ENCODE peak calls at places on chromosomes 2 and 18, in five cellular contexts. H, R, F, N and P are unnamed samples.

GRCh38 chr2:130911482-130911881 is 74.8 kb downstream of the ARHGEF4 start:
- DNase-seq in H (no peak), R (no peak), F (no peak), N (peak; percentile 42), P (no peak)

GRCh38 chr2:3641841-3642421 is 16.1 kb upstream of the ALLC start:
- DNase-seq in H (no peak), R (no peak), F (no peak), N (peak; percentile 45), P (no peak)

GRCh38 chr2:209095432-209095831 is 328.4 kb upstream of the MAP2 start:
- DNase-seq in H (no peak), R (no peak), F (no peak), N (no peak), P (no peak)

GRCh38 chr2:228841877-228842276 is 429.2 kb downstream of the PID1 start:
- DNase-seq in H (no peak), R (no peak), F (no peak), N (no peak), P (no peak)

GRCh38 chr2:189751080-189751658 is 11.4 kb downstream of the OSGEPL1 start:
- DNase-seq in H (no peak), R (peak; percentile 54), F (peak; percentile 55), N (peak; percentile 50), P (peak; percentile 49)

GRCh38 chr2:219697811-219698683 is 70.6 kb downstream of the SLC4A3 start:
- DNase-seq in H (no peak), R (no peak), F (no peak), N (no peak), P (no peak)

GRCh38 chr2:162025121-162025911 is 48.7 kb downstream of the DPP4 start:
- DNase-seq in H (no peak), R (no peak), F (no peak), N (no peak), P (no peak)

GRCh38 chr2:219453691-219454131 is 19.1 kb downstream of the SPEG start:
- DNase-seq in H (no peak), R (no peak), F (no peak), N (no peak), P (peak; percentile 96)

DNA sequence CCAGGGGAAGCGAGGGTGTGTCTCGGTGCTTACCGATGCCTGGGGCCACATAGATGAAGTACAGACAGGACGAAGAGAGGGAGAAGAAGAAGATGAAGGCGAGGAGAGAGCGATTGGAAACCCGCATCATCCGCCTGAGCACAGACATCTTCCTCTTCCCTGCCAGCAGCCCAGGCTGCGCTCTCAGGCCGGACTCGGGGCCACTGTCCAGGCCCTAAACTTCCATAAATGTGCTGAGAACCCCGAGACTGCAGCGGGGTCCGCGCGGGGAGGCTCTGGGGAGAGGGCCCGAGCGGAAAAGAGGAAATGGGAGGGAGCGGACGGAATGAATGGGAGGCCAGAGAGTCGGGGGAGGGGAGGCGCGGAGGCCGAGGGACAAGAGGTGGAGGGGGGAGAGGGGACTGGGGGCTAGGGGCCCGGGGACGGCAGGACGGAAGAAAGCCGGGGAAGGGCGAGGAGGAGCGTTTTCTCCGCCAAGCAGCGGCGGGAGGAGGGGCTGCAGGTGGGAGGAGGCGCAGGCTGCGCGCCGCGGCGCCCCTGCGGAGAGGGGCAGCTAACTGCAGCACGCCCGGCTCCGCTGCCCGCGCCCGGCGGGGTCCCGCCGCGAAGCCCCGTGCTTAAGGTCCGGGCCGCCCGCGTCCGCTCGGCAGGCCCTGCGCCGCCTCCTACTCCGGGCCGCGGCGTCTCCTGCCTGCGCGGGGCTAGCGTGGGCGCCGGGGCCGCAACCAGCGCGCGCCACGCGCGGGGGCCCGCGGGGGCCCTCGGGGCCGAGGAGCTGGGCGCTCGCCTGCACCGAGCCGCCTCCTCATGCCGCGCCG is at the start of gene B4GALT6:
- DNase-seq in H (no peak), R (no peak), F (peak; percentile 12), N (peak; percentile 79), P (peak; percentile 83)
- TF ChIP-seq GABPA in H (no peak), R (no peak), F (no peak), N (no peak), P (no peak)

GRCh38 chr18:12438257-12438656 is 30.5 kb downstream of the PRELID3A start:
- DNase-seq in H (no peak), R (no peak), F (no peak), N (no peak), P (no peak)

GRCh38 chr18:12434541-12434929 is 26.8 kb downstream of the PRELID3A start:
- DNase-seq in H (no peak), R (no peak), F (no peak), N (no peak), P (no peak)

GRCh38 chr18:12432881-12433280 is 25.2 kb downstream of the PRELID3A start:
- DNase-seq in H (no peak), R (no peak), F (no peak), N (no peak), P (no peak)

GRCh38 chr18:12433829-12434540 is 26.3 kb downstream of the PRELID3A start:
- DNase-seq in H (no peak), R (no peak), F (no peak), N (no peak), P (no peak)

DNA sequence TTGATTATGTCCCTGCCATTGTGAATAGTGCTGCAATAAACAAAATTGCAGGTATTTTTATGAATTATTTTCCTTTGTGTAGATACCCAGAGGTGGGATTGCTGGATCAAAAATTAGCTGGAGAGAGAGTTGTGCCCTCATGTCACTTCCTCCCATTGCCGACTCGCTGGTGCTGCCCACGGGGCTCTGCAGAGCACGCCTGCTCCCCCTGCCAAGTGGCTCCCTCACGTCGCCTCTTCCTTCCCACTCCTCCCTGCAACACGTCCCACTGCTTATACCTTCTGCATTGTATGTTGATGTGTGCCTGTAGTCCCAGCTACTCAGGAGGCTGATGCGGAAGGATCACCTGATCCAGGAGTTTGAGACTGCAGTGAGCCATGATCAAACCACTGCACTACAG is 28.1 kb downstream of the PRELID3A start:
- DNase-seq in H (no peak), R (no peak), F (no peak), N (no peak), P (no peak)
- TF ChIP-seq YY1 in H (no peak), R (no peak), F (no peak), N (no peak), P (no peak)

GRCh38 chr2:222809582-222809981 is 51.3 kb upstream of the ACSL3 start:
- DNase-seq in H (no peak), R (no peak), F (no peak), N (no peak), P (no peak)

GRCh38 chr2:222806606-222807036 is 54.2 kb upstream of the ACSL3 start:
- DNase-seq in H (no peak), R (peak; percentile 24), F (no peak), N (no peak), P (no peak)

GRCh38 chr2:222802502-222803196 is 58.2 kb upstream of the ACSL3 start:
- DNase-seq in H (no peak), R (no peak), F (no peak), N (no peak), P (no peak)

GRCh38 chr2:222807431-222807830 is 53.4 kb upstream of the ACSL3 start:
- DNase-seq in H (no peak), R (no peak), F (no peak), N (no peak), P (no peak)

DNA sequence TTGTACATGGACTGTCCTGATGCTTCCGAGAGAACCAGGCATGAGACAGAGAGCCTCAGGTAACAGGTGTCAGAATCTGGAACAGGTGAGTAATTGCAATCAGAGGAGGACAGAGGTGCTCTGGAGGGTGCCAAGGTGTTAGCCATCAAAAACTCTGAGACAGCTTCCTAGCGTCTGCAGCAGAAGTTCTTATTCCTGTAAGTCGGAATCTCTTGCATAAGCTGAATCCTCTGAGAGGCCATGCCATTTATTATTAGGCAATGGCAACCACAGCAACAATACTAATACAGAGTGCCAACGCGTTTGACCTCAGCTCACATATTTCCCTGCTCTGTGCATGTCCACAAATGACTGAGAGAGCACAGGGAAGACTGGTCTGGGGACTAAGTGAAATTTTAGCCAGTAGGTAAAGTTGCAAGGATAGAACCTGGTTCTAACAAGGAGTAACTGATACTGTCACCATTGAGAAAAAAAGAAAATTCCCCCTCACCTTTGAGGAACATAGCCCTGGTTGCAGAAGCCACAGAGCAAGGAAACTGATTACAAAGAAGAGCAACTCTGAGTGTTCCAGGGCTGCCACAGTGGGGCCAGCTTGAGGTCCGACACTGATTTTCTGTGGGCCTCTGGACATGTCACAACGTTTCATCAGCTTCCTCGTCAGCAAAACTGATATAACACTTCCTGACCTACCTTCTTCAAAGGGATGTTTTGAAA is 55.1 kb upstream of the ACSL3 start:
- DNase-seq in H (no peak), R (peak; percentile 74), F (peak; percentile 36), N (no peak), P (no peak)
- H3K27ac ChIP-seq in H (no peak overlapping the region), R (peak overlapping the region; percentile 81), F (no peak overlapping the region), N (no peak overlapping the region), P (no peak overlapping the region)

GRCh38 chr2:186546842-186547241 is 43.0 kb upstream of the ITGAV start:
- DNase-seq in H (no peak), R (no peak), F (no peak), N (no peak), P (no peak)
- TF ChIP-seq GABPA in H (no peak), R (no peak), F (no peak), N (no peak), P (no peak)